ENCODE peak calls at places on chromosomes 11 and 22, in seven cellular contexts. B is activated CD4-positive, alpha-beta T cell treated with anti-CD3 and anti-CD28 coated beads, Interleukin-2, amount 50 U/mL, for 1 hour; W is stimulated activated CD8-positive, alpha-beta memory T cell treated with anti-CD3 and anti-CD28 coated beads, Interleukin-15, amount 100 ng/mL, for 24 hours; F is HepG2; M is pancreas; E is amniotic stem cell; O is endothelial cell. Y is an unnamed sample.

GRCh38 chr11:19436932-19437331 is 196.2 kb upstream of the E2F8 start:
- DNase-seq in B (no peak), W (no peak), F (no peak), M (no peak), E (no peak), O (no peak), Y (no peak)

GRCh38 chr11:64553554-64554201 is 37.3 kb upstream of the SLC22A12 start:
- DNase-seq in B (peak; percentile 55), W (peak; percentile 29), F (peak; percentile 39), M (peak; percentile 73), E (no peak), O (peak; percentile 66), Y (peak; percentile 24)

GRCh38 chr22:27097481-27097880 is 440.1 kb downstream of the MIAT start:
- DNase-seq in B (no peak), W (no peak), F (no peak), M (no peak), E (no peak), O (no peak), Y (no peak)

GRCh38 chr22:34761111-34761510 is 304.8 kb upstream of the ISX start:
- DNase-seq in B (no peak), W (no peak), F (peak; percentile 30), M (no peak), E (no peak), O (no peak), Y (no peak)

GRCh38 chr22:47146391-47146790 is 383.9 kb downstream of the TBC1D22A start:
- DNase-seq in B (no peak), W (no peak), F (no peak), M (no peak), E (no peak), O (no peak), Y (no peak)

GRCh38 chr22:43289976-43290663 is 53.1 kb downstream of the SCUBE1 start:
- DNase-seq in B (no peak), W (no peak), F (no peak), M (no peak), E (no peak), O (no peak), Y (no peak)

GRCh38 chr11:108624196-108624925 is 30.8 kb upstream of the EXPH5 start:
- DNase-seq in B (no peak), W (no peak), F (no peak), M (no peak), E (no peak), O (no peak), Y (no peak)

GRCh38 chr22:38218661-38219331 is 17.0 kb downstream of the MAFF start:
- DNase-seq in B (peak; percentile 20), W (no peak), F (peak; percentile 76), M (peak; percentile 80), E (peak; percentile 65), O (peak; percentile 63), Y (peak; percentile 38)

GRCh38 chr11:79503028-79503427 is 62.2 kb upstream of the TENM4 start:
- DNase-seq in B (no peak), W (no peak), F (no peak), M (no peak), E (no peak), O (no peak), Y (no peak)

GRCh38 chr11:115896084-115896483 is 391.9 kb upstream of the CADM1 start:
- DNase-seq in B (no peak), W (no peak), F (no peak), M (no peak), E (no peak), O (no peak), Y (no peak)

GRCh38 chr11:6757373-6757967 is 14.3 kb downstream of the OR2AG2 start:
- DNase-seq in B (peak; percentile 58), W (no peak), F (peak; percentile 44), M (peak; percentile 13), E (peak; percentile 9), O (peak; percentile 61), Y (peak; percentile 43)

GRCh38 chr22:20430641-20431519 is 6.7 kb downstream of the SCARF2 start:
- DNase-seq in B (peak; percentile 65), W (no peak), F (no peak), M (peak; percentile 60), E (no peak), O (peak; percentile 64), Y (peak; percentile 44)

GRCh38 chr11:61362542-61362875 is 335 bp downstream of the TMEM138 start:
- DNase-seq in B (peak; percentile 19), W (no peak), F (peak; percentile 35), M (no peak), E (peak; percentile 46), O (peak; percentile 24), Y (peak; percentile 18)

GRCh38 chr22:20994128-20994901 is 7.6 kb downstream of the THAP7 start:
- DNase-seq in B (no peak), W (no peak), F (no peak), M (no peak), E (no peak), O (no peak), Y (no peak)

GRCh38 chr11:61392991-61393595 is 706 bp downstream of the TMEM216 start:
- DNase-seq in B (peak; percentile 6), W (no peak), F (no peak), M (no peak), E (no peak), O (peak; percentile 11), Y (no peak)

GRCh38 chr11:131666617-131667016 is 296.2 kb downstream of the NTM start:
- DNase-seq in B (no peak), W (no peak), F (no peak), M (no peak), E (peak; percentile 25), O (no peak), Y (no peak)

GRCh38 chr11:63536669-63537292 is at the start of gene PLAAT4:
- DNase-seq in B (peak; percentile 19), W (no peak), F (peak; percentile 16), M (peak; percentile 31), E (no peak), O (no peak), Y (peak; percentile 17)

GRCh38 chr22:17370036-17370765 is 941 bp downstream of the CECR2 start:
- DNase-seq in B (no peak), W (no peak), F (no peak), M (peak; percentile 34), E (no peak), O (peak; percentile 55), Y (no peak)

Y was measured in effector CD4-positive, alpha-beta T cell.